ENCODE peak calls at places on chromosomes 4 and X, in six cellular contexts. T is DMS53, O is NCI-H1092, M is neural progenitor cell, B is caudate nucleus, Z is HTR-8/SVneo. S is an unnamed sample.

GRCh38 chr4:186954506-186954905 is 230.8 kb upstream of the FAT1 start:
- DNase-seq in T (no peak), O (no peak), M (no peak), B (no peak), Z (no peak), S (no peak)

GRCh38 chr4:99816611-99817309 is at the start of gene DAPP1:
- DNase-seq in T (peak), O (no peak), M (no peak), B (no peak), Z (no peak), S (peak)

GRCh38 chrX:19658030-19658429 is 142.7 kb upstream of the MAP3K15 start:
- DNase-seq in T (no peak), O (no peak), M (no peak), B (no peak), Z (no peak), S (no peak)

GRCh38 chr4:10204401-10205058 is 87.9 kb upstream of the WDR1 start:
- DNase-seq in T (no peak), O (no peak), M (no peak), B (no peak), Z (no peak), S (no peak)

GRCh38 chr4:10006236-10006603 is 15.1 kb downstream of the SLC2A9 start:
- DNase-seq in T (peak), O (no peak), M (no peak), B (no peak), Z (no peak), S (no peak)

GRCh38 chr4:61445374-61446063 is 245.4 kb downstream of the ADGRL3 start:
- DNase-seq in T (peak), O (no peak), M (no peak), B (no peak), Z (no peak), S (no peak)

GRCh38 chr4:1403591-1404572 is 2.4 kb downstream of the NKX1-1 start:
- DNase-seq in T (no peak), O (no peak), M (no peak), B (no peak), Z (no peak), S (peak)

GRCh38 chr4:153233761-153234371 is 29.6 kb downstream of the TRIM2 start:
- DNase-seq in T (peak), O (no peak), M (no peak), B (no peak), Z (peak), S (no peak)

GRCh38 chr4:106255195-106255594 is 60.8 kb downstream of the TBCK start:
- DNase-seq in T (no peak), O (no peak), M (no peak), B (no peak), Z (no peak), S (no peak)

GRCh38 chr4:149914521-149915115 is 99.0 kb upstream of the IQCM start:
- DNase-seq in T (peak), O (peak), M (peak), B (no peak), Z (peak), S (no peak)

GRCh38 chr4:26793750-26794149 is 66.9 kb upstream of the STIM2 start:
- DNase-seq in T (no peak), O (no peak), M (no peak), B (no peak), Z (no peak), S (no peak)

GRCh38 chr4:84493092-84493850 is 5.8 kb downstream of the NKX6-1 start:
- DNase-seq in T (peak), O (no peak), M (peak), B (no peak), Z (no peak), S (no peak)

GRCh38 chr4:3852751-3853150 is 86.6 kb downstream of the ADRA2C start:
- DNase-seq in T (no peak), O (no peak), M (no peak), B (no peak), Z (no peak), S (no peak)

GRCh38 chr4:122508083-122508482 is 51.6 kb upstream of the IL2 start:
- DNase-seq in T (no peak), O (no peak), M (no peak), B (no peak), Z (no peak), S (no peak)

GRCh38 chr4:24889991-24890390 is 22.9 kb downstream of the CCDC149 start:
- DNase-seq in T (no peak), O (no peak), M (no peak), B (no peak), Z (no peak), S (no peak)